ENCODE peak calls at places on chromosomes 2 and 18, in four cellular contexts. A, Y, S and E are unnamed samples.

GRCh38 chr18:7677001-7677400 is 109.9 kb downstream of the PTPRM start:
- DNase-seq in S (no peak), A (no peak), Y (no peak), E (no peak)

GRCh38 chr2:231386446-231386845 is 9.1 kb upstream of the B3GNT7 start:
- DNase-seq in A (no peak), Y (no peak), S (no peak), E (no peak)

GRCh38 chr2:236360486-236360885 is 96.3 kb upstream of the ASB18 start:
- DNase-seq in Y (no peak), A (no peak), S (no peak), E (no peak)

GRCh38 chr18:23231340-23232021 is 96.2 kb downstream of the CABLES1 start:
- DNase-seq in Y (peak), S (no peak), A (no peak), E (no peak)

GRCh38 chr2:15169326-15170038 is 391.7 kb downstream of the NBAS start:
- DNase-seq in Y (no peak), S (no peak), A (peak), E (no peak)

GRCh38 chr2:62794791-62795190 is 89.3 kb downstream of the EHBP1 start:
- DNase-seq in Y (no peak), S (no peak), A (peak), E (no peak)

GRCh38 chr2:25234756-25235155 is 66.4 kb upstream of the POMC start:
- DNase-seq in A (no peak), S (no peak), Y (no peak), E (no peak)

GRCh38 chr18:44130365-44130942 is 550.2 kb upstream of the SETBP1 start:
- DNase-seq in A (peak), S (no peak), Y (no peak), E (peak)

GRCh38 chr18:37565985-37566478 is 434 bp upstream of the CELF4 start:
- DNase-seq in S (no peak), Y (no peak), A (no peak), E (no peak)

GRCh38 chr2:127048618-127048935 is 58.4 kb downstream of the BIN1 start:
- DNase-seq in A (no peak), S (no peak), Y (no peak), E (no peak)

GRCh38 chr2:163682695-163683094 is 53.1 kb downstream of the FIGN start:
- DNase-seq in A (peak), S (no peak), Y (no peak), E (no peak)

GRCh38 chr2:163686289-163686688 is 49.5 kb downstream of the FIGN start:
- DNase-seq in Y (no peak), S (no peak), A (no peak), E (no peak)

GRCh38 chr2:163690896-163691295 is 44.9 kb downstream of the FIGN start:
- DNase-seq in A (no peak), S (no peak), Y (no peak), E (no peak)

GRCh38 chr2:163692081-163692480 is 43.7 kb downstream of the FIGN start:
- DNase-seq in Y (no peak), S (no peak), A (no peak), E (no peak)

GRCh38 chr2:163687213-163687612 is 48.6 kb downstream of the FIGN start:
- DNase-seq in A (no peak), S (no peak), Y (no peak), E (no peak)
- H3K4me3 ChIP-seq in A (no peak), S (no peak), Y (no peak), E (no peak)

DNA sequence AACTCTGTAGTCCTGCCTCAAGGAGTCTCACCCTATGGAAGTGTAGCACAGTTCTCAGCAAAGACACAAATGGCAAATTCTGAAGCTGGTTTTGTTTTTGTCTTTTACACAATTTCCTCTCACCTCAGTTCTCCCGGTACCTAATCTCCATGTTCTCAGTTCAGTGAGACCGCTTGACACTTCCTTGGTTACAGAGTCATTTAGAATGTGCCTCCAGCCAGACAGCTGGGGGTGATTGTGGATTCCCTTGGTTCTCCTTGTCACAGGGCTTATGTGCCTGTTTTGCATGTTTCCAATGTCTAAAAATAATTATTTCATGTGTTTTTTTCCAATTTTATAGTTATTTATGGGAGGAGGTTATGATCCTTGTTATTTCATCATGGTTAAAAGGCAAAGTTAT is 379.5 kb upstream of the MAP2 start:
- DNase-seq in A (no peak), S (no peak), Y (no peak), E (no peak)
- TF ChIP-seq SUZ12 in A (no peak), S (no peak), Y (no peak), E (no peak)

GRCh38 chr2:30692829-30693265 is 114.4 kb downstream of the CAPN13 start:
- DNase-seq in A (no peak), Y (no peak), S (no peak), E (no peak)

GRCh38 chr2:30691948-30692828 is 115.1 kb downstream of the CAPN13 start:
- DNase-seq in Y (no peak), A (no peak), S (no peak), E (no peak)

GRCh38 chr2:30695749-30696148 is 111.5 kb downstream of the CAPN13 start:
- DNase-seq in S (no peak), Y (no peak), A (no peak), E (no peak)

GRCh38 chr2:30694286-30695055 is 112.8 kb downstream of the CAPN13 start:
- DNase-seq in A (no peak), Y (no peak), S (no peak), E (no peak)

GRCh38 chr2:30693821-30694281 is 113.4 kb downstream of the CAPN13 start:
- DNase-seq in S (no peak), A (no peak), Y (no peak), E (no peak)
- TF ChIP-seq YY1 in S (no peak), A (no peak), Y (no peak), E (no peak)

DNA sequence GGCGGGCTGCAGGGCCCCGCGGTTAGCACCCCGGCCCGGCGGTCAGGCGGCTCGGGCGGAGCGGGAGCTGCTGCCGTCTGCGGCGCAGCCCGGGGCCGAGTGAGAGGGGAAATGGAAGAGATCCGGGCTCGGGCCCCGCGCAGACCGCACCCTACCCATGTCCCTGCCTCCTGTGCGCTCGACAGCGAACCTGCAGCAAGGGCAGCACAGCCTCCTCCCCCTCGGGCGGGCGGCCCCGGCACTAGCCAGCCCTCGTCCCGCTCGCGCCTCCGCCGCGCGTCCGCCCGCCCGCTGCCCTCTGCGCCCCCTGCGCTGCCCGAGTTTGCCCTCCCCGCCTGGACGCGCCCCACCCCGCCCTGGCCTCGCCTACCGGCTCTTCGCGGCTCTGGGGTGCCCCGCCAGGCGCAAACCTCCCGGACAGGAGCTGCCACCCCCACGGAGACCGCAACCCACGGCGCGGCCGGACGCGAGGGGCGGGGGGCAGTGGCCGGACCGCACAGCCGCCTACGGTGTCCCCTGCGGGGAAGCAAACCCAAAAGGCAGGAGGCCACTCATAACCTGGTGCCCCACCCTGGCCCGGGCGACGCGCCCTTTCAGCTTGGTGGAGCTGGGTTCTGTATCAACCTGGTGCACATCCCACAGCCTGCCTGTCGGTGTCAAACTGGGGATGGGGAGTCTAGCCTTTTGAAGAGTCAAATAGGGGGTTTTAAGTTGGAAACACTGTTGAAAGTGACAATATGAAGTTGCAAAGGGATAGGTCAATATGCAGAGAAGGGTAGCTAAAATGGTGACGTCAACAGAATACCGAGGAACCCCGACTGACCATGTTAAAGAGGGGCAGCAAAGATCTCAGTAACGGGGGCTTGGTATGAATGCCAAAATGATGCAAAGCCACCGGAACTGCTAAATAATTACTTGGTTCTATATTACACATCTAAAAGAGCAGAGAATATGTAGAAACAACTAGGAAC is at the start of gene IHH:
- DNase-seq in A (no peak), Y (no peak), S (no peak), E (peak)
- H3K4me3 ChIP-seq in A (peak), Y (no peak), S (peak), E (peak)

GRCh38 chr18:46668694-46669093 is 11.7 kb upstream of the LOXHD1 start:
- DNase-seq in A (no peak), S (no peak), Y (no peak), E (no peak)
- TF ChIP-seq SUZ12 in A (no peak), S (no peak), Y (no peak), E (no peak)

GRCh38 chr2:219633276-219634065 is 6.0 kb downstream of the SLC4A3 start:
- DNase-seq in S (no peak), A (no peak), Y (no peak), E (no peak)
- TF ChIP-seq YY1 in S (no peak), A (no peak), Y (no peak), E (no peak)